ENCODE peak calls at places on chromosomes 12 and 14, in five cellular contexts. One of them, this sample, is unnamed.

GRCh38 chr12:25518512-25518911 is 34.6 kb downstream of the LMNTD1 start:
- DNase-seq in GM23338: no peak
- DNase-seq in neural progenitor cell: no peak
- DNase-seq in effector memory CD4-positive, alpha-beta T cell: no peak
- DNase-seq in hepatocyte: no peak
- DNase-seq in this sample: no peak

GRCh38 chr12:65561798-65562382 is 262.4 kb upstream of the HMGA2 start:
- DNase-seq in GM23338: no peak
- DNase-seq in neural progenitor cell: no peak
- DNase-seq in effector memory CD4-positive, alpha-beta T cell: no peak
- DNase-seq in hepatocyte: no peak
- DNase-seq in this sample: no peak

GRCh38 chr12:117513353-117513752 is 151.9 kb upstream of the NOS1 start:
- DNase-seq in GM23338: no peak
- DNase-seq in neural progenitor cell: no peak
- DNase-seq in effector memory CD4-positive, alpha-beta T cell: no peak
- DNase-seq in hepatocyte: no peak
- DNase-seq in this sample: no peak

GRCh38 chr14:35161231-35161630 is 38.9 kb downstream of the PRORP start:
- DNase-seq in GM23338: no peak
- DNase-seq in neural progenitor cell: no peak
- DNase-seq in effector memory CD4-positive, alpha-beta T cell: peak
- DNase-seq in hepatocyte: peak
- DNase-seq in this sample: no peak

GRCh38 chr12:77324416-77324762 is 259.0 kb upstream of the E2F7 start:
- DNase-seq in GM23338: no peak
- DNase-seq in neural progenitor cell: no peak
- DNase-seq in effector memory CD4-positive, alpha-beta T cell: no peak
- DNase-seq in hepatocyte: no peak
- DNase-seq in this sample: no peak

GRCh38 chr12:52692253-52692652 is 11.1 kb downstream of the KRT77 start:
- DNase-seq in GM23338: peak
- DNase-seq in neural progenitor cell: peak
- DNase-seq in effector memory CD4-positive, alpha-beta T cell: no peak
- DNase-seq in hepatocyte: no peak
- DNase-seq in this sample: no peak

GRCh38 chr12:42946776-42947435 is 357.4 kb upstream of the PRICKLE1 start:
- DNase-seq in GM23338: no peak
- DNase-seq in neural progenitor cell: no peak
- DNase-seq in effector memory CD4-positive, alpha-beta T cell: no peak
- DNase-seq in hepatocyte: no peak
- DNase-seq in this sample: no peak

GRCh38 chr14:60656755-60657608 is 7.7 kb upstream of the SIX1 start:
- DNase-seq in GM23338: peak
- DNase-seq in neural progenitor cell: peak
- DNase-seq in effector memory CD4-positive, alpha-beta T cell: no peak
- DNase-seq in hepatocyte: peak
- DNase-seq in this sample: peak

GRCh38 chr14:50718949-50719348 is 50.8 kb upstream of the SAV1 start:
- DNase-seq in GM23338: no peak
- DNase-seq in neural progenitor cell: no peak
- DNase-seq in effector memory CD4-positive, alpha-beta T cell: no peak
- DNase-seq in hepatocyte: no peak
- DNase-seq in this sample: no peak

GRCh38 chr14:54447231-54447692 is 6.1 kb upstream of the CNIH1 start:
- DNase-seq in GM23338: no peak
- DNase-seq in neural progenitor cell: no peak
- DNase-seq in effector memory CD4-positive, alpha-beta T cell: no peak
- DNase-seq in hepatocyte: peak
- DNase-seq in this sample: no peak

GRCh38 chr12:89103831-89104230 is 248.5 kb downstream of the DUSP6 start:
- DNase-seq in GM23338: no peak
- DNase-seq in neural progenitor cell: no peak
- DNase-seq in effector memory CD4-positive, alpha-beta T cell: no peak
- DNase-seq in hepatocyte: no peak
- DNase-seq in this sample: no peak

GRCh38 chr14:77511486-77512162 is 13.0 kb upstream of the ISM2 start:
- DNase-seq in GM23338: no peak
- DNase-seq in neural progenitor cell: no peak
- DNase-seq in effector memory CD4-positive, alpha-beta T cell: no peak
- DNase-seq in hepatocyte: no peak
- DNase-seq in this sample: no peak

GRCh38 chr12:64671682-64672081 is 61.4 kb downstream of the RASSF3 start:
- DNase-seq in GM23338: no peak
- DNase-seq in neural progenitor cell: no peak
- DNase-seq in effector memory CD4-positive, alpha-beta T cell: no peak
- DNase-seq in hepatocyte: no peak
- DNase-seq in this sample: no peak

GRCh38 chr14:22888662-22889061 is 5.6 kb downstream of the REM2 start:
- DNase-seq in GM23338: no peak
- DNase-seq in neural progenitor cell: no peak
- DNase-seq in effector memory CD4-positive, alpha-beta T cell: no peak
- DNase-seq in hepatocyte: no peak
- DNase-seq in this sample: peak
- H3K4me3 ChIP-seq in GM23338: no peak
- H3K4me3 ChIP-seq in neural progenitor cell: no peak
- H3K4me3 ChIP-seq in effector memory CD4-positive, alpha-beta T cell: no peak
- H3K4me3 ChIP-seq in hepatocyte: no peak
- H3K4me3 ChIP-seq in this sample: peak

DNA sequence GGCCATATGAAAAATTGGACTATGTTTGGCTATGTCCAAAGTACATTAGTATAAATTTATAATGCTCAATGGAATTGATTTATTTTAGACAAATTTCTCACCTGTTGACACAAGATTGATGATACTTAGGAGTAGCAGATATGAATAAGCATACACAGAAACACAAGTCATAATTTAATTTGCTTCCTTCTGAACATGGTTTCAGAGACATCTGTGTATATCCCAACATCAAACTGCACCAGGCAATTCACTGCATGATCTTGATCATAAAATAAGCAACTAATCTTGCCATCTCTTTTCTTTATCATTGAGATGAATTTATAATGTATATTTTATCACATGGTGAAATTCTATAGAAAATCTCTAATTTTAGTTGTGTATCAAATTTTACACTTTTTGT is 3.8 kb downstream of the CLECL1 start:
- DNase-seq in GM23338: no peak
- DNase-seq in neural progenitor cell: no peak
- DNase-seq in effector memory CD4-positive, alpha-beta T cell: no peak
- DNase-seq in hepatocyte: no peak
- DNase-seq in this sample: no peak
- H3K4me3 ChIP-seq in GM23338: no peak
- H3K4me3 ChIP-seq in neural progenitor cell: no peak
- H3K4me3 ChIP-seq in effector memory CD4-positive, alpha-beta T cell: no peak
- H3K4me3 ChIP-seq in hepatocyte: no peak
- H3K4me3 ChIP-seq in this sample: no peak

GRCh38 chr12:59322473-59322872 is 273.4 kb upstream of the SLC16A7 start:
- DNase-seq in GM23338: no peak
- DNase-seq in neural progenitor cell: no peak
- DNase-seq in effector memory CD4-positive, alpha-beta T cell: no peak
- DNase-seq in hepatocyte: no peak
- DNase-seq in this sample: no peak

GRCh38 chr12:59317598-59317997 is 278.2 kb upstream of the SLC16A7 start:
- DNase-seq in GM23338: peak
- DNase-seq in neural progenitor cell: no peak
- DNase-seq in effector memory CD4-positive, alpha-beta T cell: no peak
- DNase-seq in hepatocyte: no peak
- DNase-seq in this sample: no peak

GRCh38 chr12:59318940-59319339 is 276.9 kb upstream of the SLC16A7 start:
- DNase-seq in GM23338: no peak
- DNase-seq in neural progenitor cell: no peak
- DNase-seq in effector memory CD4-positive, alpha-beta T cell: no peak
- DNase-seq in hepatocyte: no peak
- DNase-seq in this sample: no peak

GRCh38 chr12:59321278-59321677 is 274.6 kb upstream of the SLC16A7 start:
- DNase-seq in GM23338: no peak
- DNase-seq in neural progenitor cell: no peak
- DNase-seq in effector memory CD4-positive, alpha-beta T cell: no peak
- DNase-seq in hepatocyte: no peak
- DNase-seq in this sample: no peak

GRCh38 chr12:59320112-59320511 is 275.7 kb upstream of the SLC16A7 start:
- DNase-seq in GM23338: no peak
- DNase-seq in neural progenitor cell: no peak
- DNase-seq in effector memory CD4-positive, alpha-beta T cell: no peak
- DNase-seq in hepatocyte: no peak
- DNase-seq in this sample: no peak
- H3K4me3 ChIP-seq in GM23338: no peak
- H3K4me3 ChIP-seq in neural progenitor cell: no peak
- H3K4me3 ChIP-seq in effector memory CD4-positive, alpha-beta T cell: no peak
- H3K4me3 ChIP-seq in hepatocyte: no peak
- H3K4me3 ChIP-seq in this sample: no peak

GRCh38 chr14:34044666-34045306 is 93.9 kb upstream of the EGLN3 start:
- DNase-seq in GM23338: no peak
- DNase-seq in neural progenitor cell: no peak
- DNase-seq in effector memory CD4-positive, alpha-beta T cell: no peak
- DNase-seq in hepatocyte: no peak
- DNase-seq in this sample: no peak

GRCh38 chr14:34041220-34041619 is 90.3 kb upstream of the EGLN3 start:
- DNase-seq in GM23338: no peak
- DNase-seq in neural progenitor cell: no peak
- DNase-seq in effector memory CD4-positive, alpha-beta T cell: no peak
- DNase-seq in hepatocyte: no peak
- DNase-seq in this sample: no peak

GRCh38 chr14:34043627-34044372 is 92.9 kb upstream of the EGLN3 start:
- DNase-seq in GM23338: peak
- DNase-seq in neural progenitor cell: no peak
- DNase-seq in effector memory CD4-positive, alpha-beta T cell: peak
- DNase-seq in hepatocyte: peak
- DNase-seq in this sample: peak

GRCh38 chr14:34046799-34047520 is 96.1 kb upstream of the EGLN3 start:
- DNase-seq in GM23338: no peak
- DNase-seq in neural progenitor cell: no peak
- DNase-seq in effector memory CD4-positive, alpha-beta T cell: no peak
- DNase-seq in hepatocyte: no peak
- DNase-seq in this sample: no peak

GRCh38 chr14:34044373-34044637 is 93.4 kb upstream of the EGLN3 start:
- DNase-seq in GM23338: no peak
- DNase-seq in neural progenitor cell: no peak
- DNase-seq in effector memory CD4-positive, alpha-beta T cell: no peak
- DNase-seq in hepatocyte: no peak
- DNase-seq in this sample: no peak
- H3K4me3 ChIP-seq in GM23338: no peak
- H3K4me3 ChIP-seq in neural progenitor cell: no peak
- H3K4me3 ChIP-seq in effector memory CD4-positive, alpha-beta T cell: no peak
- H3K4me3 ChIP-seq in hepatocyte: no peak
- H3K4me3 ChIP-seq in this sample: no peak

GRCh38 chr14:51774209-51774608 is 86.2 kb upstream of the GNG2 start:
- DNase-seq in GM23338: no peak
- DNase-seq in neural progenitor cell: no peak
- DNase-seq in effector memory CD4-positive, alpha-beta T cell: no peak
- DNase-seq in hepatocyte: no peak
- DNase-seq in this sample: no peak
- H3K4me3 ChIP-seq in GM23338: no peak
- H3K4me3 ChIP-seq in neural progenitor cell: no peak
- H3K4me3 ChIP-seq in effector memory CD4-positive, alpha-beta T cell: no peak
- H3K4me3 ChIP-seq in hepatocyte: no peak
- H3K4me3 ChIP-seq in this sample: no peak

DNA sequence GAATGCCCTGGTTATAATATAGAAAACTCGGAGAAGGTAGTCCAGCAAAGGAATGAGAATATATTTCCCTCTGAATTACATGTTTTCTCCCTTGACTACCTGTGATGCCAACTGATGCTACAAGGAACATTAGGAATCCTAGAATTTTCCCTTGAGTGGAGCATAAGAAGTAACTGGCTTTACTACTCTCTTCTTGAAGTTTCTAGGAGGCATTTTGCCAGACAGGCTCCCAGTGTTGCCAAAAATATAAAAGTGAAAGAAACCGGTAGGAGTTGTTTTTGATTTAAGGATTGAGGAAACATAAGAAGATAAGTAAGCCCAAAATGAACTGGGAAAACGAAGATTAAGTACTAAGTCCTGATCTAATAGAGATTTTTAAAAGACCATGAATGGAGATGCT is 693.4 kb downstream of the NOVA1 start:
- DNase-seq in GM23338: no peak
- DNase-seq in neural progenitor cell: no peak
- DNase-seq in effector memory CD4-positive, alpha-beta T cell: no peak
- DNase-seq in hepatocyte: no peak
- DNase-seq in this sample: no peak
- H3K4me3 ChIP-seq in GM23338: no peak
- H3K4me3 ChIP-seq in neural progenitor cell: no peak
- H3K4me3 ChIP-seq in effector memory CD4-positive, alpha-beta T cell: no peak
- H3K4me3 ChIP-seq in hepatocyte: no peak
- H3K4me3 ChIP-seq in this sample: no peak

GRCh38 chr12:106839343-106839742 is 64.9 kb downstream of the RIC8B start:
- DNase-seq in GM23338: no peak
- DNase-seq in neural progenitor cell: no peak
- DNase-seq in effector memory CD4-positive, alpha-beta T cell: no peak
- DNase-seq in hepatocyte: no peak
- DNase-seq in this sample: no peak
- H3K4me3 ChIP-seq in GM23338: no peak
- H3K4me3 ChIP-seq in neural progenitor cell: no peak
- H3K4me3 ChIP-seq in effector memory CD4-positive, alpha-beta T cell: no peak
- H3K4me3 ChIP-seq in hepatocyte: no peak
- H3K4me3 ChIP-seq in this sample: no peak